ENCODE peak calls at places on chromosome X, in seven cellular contexts. G is astrocyte of the spinal cord; Y is pancreas; W is DND-41; D is CD4-positive, alpha-beta memory T cell; J is mammary epithelial cell; Q is psoas muscle. N is an unnamed sample.
A peak's percentile ranks its signal among the peaks of the same experiment; 100 is the strongest.

GRCh38 chrX:110987292-110987691 is 108.7 kb upstream of the PAK3 start:
- DNase-seq in G (no peak), Y (no peak), W (no peak), D (no peak), J (no peak), Q (no peak), N (no peak)

GRCh38 chrX:49003696-49004095 is 1.6 kb upstream of the GRIPAP1 start:
- DNase-seq in G (no peak), Y (no peak), W (no peak), D (no peak), J (no peak), Q (no peak), N (no peak)

GRCh38 chrX:103818844-103819243 is 13.2 kb downstream of the RAB9B start:
- DNase-seq in G (no peak), Y (no peak), W (no peak), D (no peak), J (no peak), Q (no peak), N (no peak)

GRCh38 chrX:14776901-14777300 is 96.0 kb downstream of the FANCB start:
- DNase-seq in G (peak; percentile 0), Y (no peak), W (no peak), D (no peak), J (no peak), Q (no peak), N (no peak)

GRCh38 chrX:9447906-9448305 is 17.0 kb upstream of the TBL1X start:
- DNase-seq in G (no peak), Y (no peak), W (no peak), D (no peak), J (no peak), Q (no peak), N (no peak)

GRCh38 chrX:53481816-53482485 is 47.8 kb upstream of the HSD17B10 start:
- DNase-seq in G (peak; percentile 61), Y (peak; percentile 65), W (peak; percentile 64), D (peak; percentile 51), J (peak; percentile 61), Q (no peak), N (peak; percentile 57)

GRCh38 chrX:110286126-110286525 is 31.8 kb downstream of the AMMECR1 start:
- DNase-seq in G (peak; percentile 83), Y (no peak), W (no peak), D (no peak), J (peak; percentile 83), Q (no peak), N (no peak)

GRCh38 chrX:8288590-8288989 is 117.5 kb upstream of the VCX2 start:
- DNase-seq in G (no peak), Y (no peak), W (no peak), D (no peak), J (peak; percentile 39), Q (no peak), N (no peak)

GRCh38 chrX:53441531-53442321 is 7.6 kb upstream of the HSD17B10 start:
- DNase-seq in G (peak; percentile 62), Y (peak; percentile 78), W (peak; percentile 36), D (peak; percentile 64), J (peak; percentile 71), Q (peak; percentile 93), N (peak; percentile 82)

DNA sequence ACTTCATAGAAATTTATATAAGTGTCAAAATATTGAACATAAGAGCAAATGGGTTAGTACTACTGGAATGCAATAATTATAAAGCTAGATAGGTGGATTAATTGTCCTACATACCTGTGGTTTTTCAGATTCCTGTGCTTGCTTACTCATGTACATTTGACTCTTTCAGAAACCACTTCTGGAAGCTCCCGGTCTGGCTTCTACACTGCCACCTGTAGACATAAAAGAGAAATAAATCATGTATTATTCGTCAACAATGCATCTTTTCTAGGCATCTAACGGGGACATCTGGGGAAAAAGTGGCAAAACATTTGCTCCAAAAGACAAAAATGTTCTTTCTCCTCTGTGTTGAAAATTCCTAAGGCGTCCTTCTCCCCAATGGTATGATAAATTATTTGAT is 648.6 kb upstream of the DIPK2B start:
- DNase-seq in G (peak; percentile 86), Y (no peak), W (peak; percentile 41), D (peak; percentile 36), J (peak; percentile 84), Q (no peak), N (no peak)
- H3K4me3 ChIP-seq in G (peak overlapping the region; percentile 77), Y (no peak overlapping the region), W (peak overlapping the region; percentile 95), D (peak overlapping the region; percentile 80), J (peak overlapping the region; percentile 34), Q (no peak overlapping the region), N (no peak overlapping the region)

DNA sequence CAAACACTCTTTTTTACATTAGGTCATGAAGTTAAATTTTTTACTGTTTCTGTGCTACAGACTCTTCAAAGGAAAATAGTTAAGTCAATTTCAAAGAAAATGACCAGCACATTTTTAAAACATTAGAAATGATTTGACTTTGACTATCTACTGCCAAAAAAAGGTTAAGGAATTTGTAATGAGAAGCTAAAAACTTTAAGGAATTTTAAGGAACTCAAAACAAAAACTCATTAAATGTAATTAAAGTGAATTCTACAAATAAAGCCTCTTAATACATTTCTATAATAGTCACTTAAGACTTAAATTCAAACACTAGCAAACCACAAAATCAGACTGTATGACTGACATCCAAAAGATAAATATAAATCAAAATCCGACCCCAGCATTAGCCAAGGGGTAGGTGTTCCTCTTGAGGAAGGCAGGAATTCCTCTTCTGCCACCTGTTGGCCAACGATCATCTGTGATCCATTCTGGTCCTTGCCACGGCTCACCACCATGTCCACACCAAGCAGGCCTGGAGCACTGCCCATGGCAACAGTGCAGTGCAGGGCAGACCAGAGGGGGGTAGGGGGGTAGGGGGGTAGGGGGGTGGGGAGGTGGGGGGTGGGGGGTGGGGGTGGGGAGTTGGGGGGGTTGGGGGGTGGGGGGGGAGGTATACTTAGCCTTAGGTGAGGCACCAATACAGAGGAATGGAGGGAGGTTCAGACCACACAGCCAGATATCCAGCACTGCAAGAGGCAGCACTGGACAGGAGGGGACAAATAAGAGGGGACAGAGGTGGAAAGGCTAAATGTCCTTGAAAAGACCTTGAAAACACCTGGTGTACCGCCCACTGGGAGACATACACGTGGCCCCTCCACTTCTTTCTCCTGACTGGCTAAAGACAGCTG is 287.4 kb downstream of the CHIC1 start:
- DNase-seq in G (peak; percentile 38), Y (peak; percentile 60), W (no peak), D (no peak), J (peak; percentile 35), Q (peak; percentile 77), N (peak; percentile 20)
- H3K4me3 ChIP-seq in G (peak overlapping the region; percentile 91), Y (no peak overlapping the region), W (no peak overlapping the region), D (no peak overlapping the region), J (peak overlapping the region; percentile 45), Q (peak overlapping the region; percentile 73), N (no peak overlapping the region)

GRCh38 chrX:115261148-115261547 is 27.3 kb upstream of the LRCH2 start:
- DNase-seq in G (no peak), Y (no peak), W (no peak), D (no peak), J (no peak), Q (no peak), N (no peak)

GRCh38 chrX:115260330-115260729 is 26.4 kb upstream of the LRCH2 start:
- DNase-seq in G (peak; percentile 10), Y (no peak), W (no peak), D (no peak), J (peak; percentile 7), Q (no peak), N (peak; percentile 1)

GRCh38 chrX:115255003-115255402 is 21.1 kb upstream of the LRCH2 start:
- DNase-seq in G (no peak), Y (no peak), W (no peak), D (no peak), J (no peak), Q (no peak), N (no peak)

GRCh38 chrX:115264009-115264408 is 25.5 kb upstream of the LUZP4 start:
- DNase-seq in G (no peak), Y (no peak), W (no peak), D (no peak), J (no peak), Q (no peak), N (no peak)

GRCh38 chrX:115259238-115259875 is 25.5 kb upstream of the LRCH2 start:
- DNase-seq in G (no peak), Y (no peak), W (no peak), D (no peak), J (no peak), Q (no peak), N (no peak)
- H3K4me3 ChIP-seq in G (no peak overlapping the region), Y (no peak overlapping the region), W (no peak overlapping the region), D (no peak overlapping the region), J (no peak overlapping the region), Q (no peak overlapping the region), N (no peak overlapping the region)

GRCh38 chrX:19836337-19836736 is 51.1 kb downstream of the SH3KBP1 start:
- DNase-seq in G (no peak), Y (no peak), W (peak; percentile 20), D (peak; percentile 31), J (no peak), Q (no peak), N (peak; percentile 61)

GRCh38 chrX:19833034-19833677 is 54.2 kb downstream of the SH3KBP1 start:
- DNase-seq in G (no peak), Y (no peak), W (no peak), D (no peak), J (no peak), Q (no peak), N (no peak)

GRCh38 chrX:19827088-19827487 is 60.3 kb downstream of the SH3KBP1 start:
- DNase-seq in G (no peak), Y (no peak), W (no peak), D (no peak), J (no peak), Q (no peak), N (no peak)

GRCh38 chrX:19829817-19830216 is 57.6 kb downstream of the SH3KBP1 start:
- DNase-seq in G (no peak), Y (no peak), W (peak; percentile 24), D (no peak), J (no peak), Q (no peak), N (no peak)

GRCh38 chrX:19832186-19832965 is 55.0 kb downstream of the SH3KBP1 start:
- DNase-seq in G (no peak), Y (no peak), W (no peak), D (no peak), J (no peak), Q (no peak), N (no peak)
- H3K4me3 ChIP-seq in G (no peak overlapping the region), Y (no peak overlapping the region), W (no peak overlapping the region), D (no peak overlapping the region), J (no peak overlapping the region), Q (no peak overlapping the region), N (no peak overlapping the region)

DNA sequence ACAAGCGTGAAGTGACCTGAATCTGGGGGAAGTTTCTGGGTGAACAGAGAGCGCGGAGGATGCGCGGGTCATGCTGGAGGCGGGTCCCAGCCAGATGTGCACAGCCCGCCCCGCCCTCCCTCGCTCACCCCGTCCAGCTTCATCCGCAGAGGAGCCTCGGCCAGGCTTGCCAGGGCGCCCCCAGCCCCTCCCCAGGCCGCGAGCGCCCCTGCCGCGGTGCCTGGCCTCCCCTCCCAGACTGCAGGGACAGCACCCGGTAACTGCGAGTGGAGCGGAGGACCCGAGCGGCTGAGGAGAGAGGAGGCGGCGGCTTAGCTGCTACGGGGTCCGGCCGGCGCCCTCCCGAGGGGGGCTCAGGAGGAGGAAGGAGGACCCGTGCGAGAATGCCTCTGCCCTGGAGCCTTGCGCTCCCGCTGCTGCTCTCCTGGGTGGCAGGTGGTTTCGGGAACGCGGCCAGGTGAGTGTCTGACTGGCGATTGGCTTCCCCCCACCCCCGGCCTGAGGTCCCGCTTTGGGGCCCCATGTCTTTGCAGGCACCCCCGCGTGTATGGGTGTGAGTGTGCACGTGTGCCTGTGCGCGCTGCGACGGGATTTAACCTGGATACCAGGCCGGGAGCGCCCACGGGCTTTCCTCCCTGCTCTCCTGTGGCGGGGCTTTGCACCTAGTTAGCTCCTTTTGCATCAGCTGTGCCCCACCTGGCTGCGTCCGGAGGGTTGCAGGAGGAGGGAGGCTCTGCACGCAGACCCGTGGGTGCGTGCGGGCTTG is at the start of gene EGFL6:
- DNase-seq in G (no peak), Y (no peak), W (no peak), D (no peak), J (no peak), Q (no peak), N (no peak)
- H3K4me3 ChIP-seq in G (no peak within 1 kb of the TSS), Y (no peak within 1 kb of the TSS), W (no peak within 1 kb of the TSS), D (no peak within 1 kb of the TSS), J (no peak within 1 kb of the TSS), Q (no peak within 1 kb of the TSS), N (no peak within 1 kb of the TSS)